ENCODE peak calls at places on chromosome 4, in four cellular contexts. H, E, B and W are unnamed samples.

GRCh38 chr4:128427832-128428366 is 140.3 kb upstream of the PGRMC2 start:
- DNase-seq in H (no peak), E (no peak), B (peak), W (peak)

GRCh38 chr4:2623442-2623841 is 87.0 kb downstream of the FAM193A start:
- DNase-seq in H (no peak), E (no peak), B (no peak), W (no peak)

GRCh38 chr4:82519776-82520175 is 42.0 kb downstream of the TMEM150C start:
- DNase-seq in H (no peak), E (no peak), B (no peak), W (no peak)

GRCh38 chr4:42359686-42360085 is 37.6 kb upstream of the SHISA3 start:
- DNase-seq in H (no peak), E (no peak), B (peak), W (no peak)

GRCh38 chr4:2243682-2244380 is 1.9 kb upstream of the HAUS3 start:
- DNase-seq in H (peak), E (no peak), B (peak), W (no peak)

GRCh38 chr4:152591361-152591760 is 55.5 kb upstream of the FBXW7 start:
- DNase-seq in H (peak), E (no peak), B (peak), W (no peak)

GRCh38 chr4:1113311-1114009 is at the start of gene RNF212:
- DNase-seq in H (peak), E (no peak), B (peak), W (no peak)

GRCh38 chr4:65661469-65661868 is 8.8 kb downstream of the EPHA5 start:
- DNase-seq in H (peak), E (no peak), B (no peak), W (no peak)

GRCh38 chr4:2373532-2373931 is 44.9 kb downstream of the ZFYVE28 start:
- DNase-seq in H (no peak), E (no peak), B (no peak), W (no peak)

GRCh38 chr4:6252051-6252450 is 17.6 kb upstream of the WFS1 start:
- DNase-seq in H (no peak), E (no peak), B (no peak), W (no peak)

GRCh38 chr4:170202721-170203120 is 113.0 kb upstream of the AADAT start:
- DNase-seq in H (no peak), E (no peak), B (no peak), W (no peak)

GRCh38 chr4:103099691-103100392 is at the start of gene BDH2:
- DNase-seq in H (no peak), E (no peak), B (peak), W (peak)

GRCh38 chr4:177511611-177512010 is 69.4 kb upstream of the AGA start:
- DNase-seq in H (no peak), E (no peak), B (no peak), W (peak)

GRCh38 chr4:164648151-164648848 is 105.6 kb upstream of the SMIM31 start:
- DNase-seq in H (no peak), E (no peak), B (no peak), W (no peak)

GRCh38 chr4:80173387-80173786 is 23.9 kb upstream of the PRDM8 start:
- DNase-seq in H (no peak), E (no peak), B (peak), W (no peak)

GRCh38 chr4:122588453-122589238 is 32.2 kb downstream of the IL21 start:
- DNase-seq in H (no peak), E (no peak), B (peak), W (no peak)

GRCh38 chr4:1636490-1637211 is 47.5 kb downstream of the FAM53A start:
- DNase-seq in H (no peak), E (no peak), B (no peak), W (no peak)

GRCh38 chr4:83503974-83504373 is 19.1 kb upstream of the ABRAXAS1 start:
- DNase-seq in H (no peak), E (no peak), B (no peak), W (no peak)

GRCh38 chr4:123593655-123594054 is 197.1 kb downstream of the SPRY1 start:
- DNase-seq in H (no peak), E (no peak), B (no peak), W (no peak)

GRCh38 chr4:127732623-127733199 is 2.5 kb downstream of the SLC25A31 start:
- DNase-seq in H (no peak), E (no peak), B (peak), W (peak)

GRCh38 chr4:41287852-41288251 is 31.1 kb downstream of the UCHL1 start:
- DNase-seq in H (no peak), E (no peak), B (no peak), W (no peak)
- TF ChIP-seq CTCF in H (no peak), E (no peak), B (no peak), W (no peak)

GRCh38 chr4:13968723-13969122 is 341.2 kb upstream of the BOD1L1 start:
- DNase-seq in H (no peak), E (no peak), B (peak), W (no peak)
- TF ChIP-seq CTCF in H (no peak), E (no peak), B (no peak), W (no peak)

DNA sequence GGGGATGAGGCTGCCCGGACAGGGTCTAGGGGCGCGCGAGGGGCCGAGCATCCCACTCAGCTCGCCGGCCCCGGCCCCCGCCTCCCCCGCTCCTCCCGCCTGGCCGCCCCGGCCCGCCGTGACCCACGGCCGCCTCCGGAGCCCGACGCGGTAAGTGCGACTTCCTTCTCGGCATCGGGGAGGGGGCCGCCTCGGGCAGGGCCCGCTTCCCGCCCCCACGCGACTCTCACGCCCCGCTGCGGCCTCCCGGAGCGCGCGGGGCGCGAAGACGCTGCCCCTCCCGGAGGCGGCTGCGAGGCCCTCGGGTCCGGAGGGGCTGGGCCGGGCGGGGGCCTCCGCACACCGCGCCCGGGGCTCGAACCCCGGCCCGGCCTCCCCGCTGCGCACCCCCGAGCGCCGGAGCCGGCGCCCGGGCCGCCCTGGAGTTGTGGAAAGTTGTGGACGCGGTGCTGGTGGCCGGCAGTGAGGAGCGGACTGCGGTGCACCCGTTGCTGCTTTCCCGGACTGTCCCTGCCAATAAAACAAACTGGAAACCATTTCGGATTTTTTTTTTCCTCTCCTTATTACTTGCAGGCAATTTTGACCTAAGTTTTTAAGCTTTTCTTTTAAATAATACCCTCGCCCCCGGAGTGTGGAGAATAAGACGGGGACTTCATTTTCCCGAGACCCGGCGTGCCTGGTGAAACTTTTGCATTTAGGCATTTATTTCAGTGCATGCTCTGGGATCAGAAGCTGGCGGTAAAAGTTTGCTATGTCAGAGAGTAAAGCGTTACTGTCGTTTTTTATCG is 12.9 kb upstream of the TMEM156 start:
- DNase-seq in H (peak), E (no peak), B (peak), W (no peak)
- TF ChIP-seq CTCF in H (no peak), E (no peak), B (no peak), W (no peak)

DNA sequence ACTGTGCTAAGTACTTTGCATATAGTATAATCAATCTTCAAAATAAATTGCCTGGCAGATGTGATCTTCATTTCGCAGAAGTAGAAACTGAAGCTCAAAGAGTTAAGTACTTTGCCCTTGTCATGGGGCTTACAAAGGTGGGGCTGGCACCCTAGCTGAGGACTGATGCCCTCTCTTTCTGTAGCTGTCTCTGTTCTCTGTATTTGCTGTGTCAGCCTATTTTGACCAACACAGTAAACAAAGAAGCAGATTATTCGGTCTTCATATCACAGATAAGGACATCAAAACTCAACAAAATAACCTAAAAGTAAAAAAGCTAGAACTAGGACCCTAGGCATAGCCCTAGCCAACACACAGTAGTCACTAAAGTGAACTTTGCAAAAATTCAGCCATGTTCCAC is 570.5 kb upstream of the TENM3 start:
- DNase-seq in H (no peak), E (no peak), B (no peak), W (no peak)
- TF ChIP-seq CTCF in H (no peak), E (no peak), B (no peak), W (no peak)

GRCh38 chr4:185638093-185638492 is 102.8 kb upstream of the PDLIM3 start:
- DNase-seq in H (no peak), E (no peak), B (no peak), W (no peak)

GRCh38 chr4:185642907-185643306 is 107.6 kb upstream of the PDLIM3 start:
- DNase-seq in H (no peak), E (no peak), B (no peak), W (no peak)

GRCh38 chr4:185638548-185639301 is 103.4 kb upstream of the PDLIM3 start:
- DNase-seq in H (peak), E (no peak), B (peak), W (no peak)

GRCh38 chr4:185644408-185644807 is 109.1 kb upstream of the PDLIM3 start:
- DNase-seq in H (no peak), E (no peak), B (no peak), W (no peak)

DNA sequence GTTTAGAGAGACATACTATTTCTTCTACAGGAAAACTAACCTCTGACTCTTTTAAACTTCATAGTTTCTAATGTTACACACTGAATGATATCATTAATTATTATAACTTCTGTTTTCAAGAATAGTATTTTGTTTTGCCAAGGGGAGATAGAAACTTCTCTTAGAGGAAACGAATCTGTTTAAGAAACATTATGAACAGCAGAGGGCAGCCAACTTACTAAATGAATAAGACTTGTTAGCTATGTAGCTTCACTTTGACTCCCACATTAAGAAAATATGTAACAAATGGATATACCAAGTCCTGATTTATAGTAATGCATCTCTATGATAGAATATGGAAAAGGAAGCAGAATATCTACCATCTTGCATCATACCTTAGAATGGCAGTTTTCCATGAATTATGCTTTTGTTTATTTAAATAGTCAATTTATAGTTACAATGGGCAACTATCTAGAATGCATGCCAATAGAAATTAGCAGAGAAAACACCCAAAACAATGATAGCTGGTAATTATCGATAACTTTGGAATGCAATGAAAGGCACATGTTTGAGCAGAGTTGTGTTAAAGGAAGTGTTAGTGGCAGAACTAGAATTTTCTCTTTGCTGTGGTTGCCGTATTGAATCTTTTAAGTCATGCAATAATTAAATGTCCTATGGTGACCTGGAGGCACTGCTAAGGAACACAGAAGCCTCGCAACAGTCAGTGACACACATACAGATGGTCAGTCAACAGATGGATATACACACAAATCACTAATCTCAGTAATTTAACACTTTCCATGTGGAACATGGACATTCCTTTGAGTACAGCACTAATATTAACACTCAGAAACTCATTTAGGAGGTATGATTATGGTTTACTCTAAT is 105.7 kb upstream of the PDLIM3 start:
- DNase-seq in H (no peak), E (no peak), B (peak), W (no peak)
- TF ChIP-seq CTCF in H (no peak), E (no peak), B (peak), W (no peak)

GRCh38 chr4:94519019-94519418 is 67.3 kb downstream of the PDLIM5 start:
- DNase-seq in H (no peak), E (no peak), B (no peak), W (no peak)
- TF ChIP-seq CTCF in H (no peak), E (no peak), B (no peak), W (no peak)

DNA sequence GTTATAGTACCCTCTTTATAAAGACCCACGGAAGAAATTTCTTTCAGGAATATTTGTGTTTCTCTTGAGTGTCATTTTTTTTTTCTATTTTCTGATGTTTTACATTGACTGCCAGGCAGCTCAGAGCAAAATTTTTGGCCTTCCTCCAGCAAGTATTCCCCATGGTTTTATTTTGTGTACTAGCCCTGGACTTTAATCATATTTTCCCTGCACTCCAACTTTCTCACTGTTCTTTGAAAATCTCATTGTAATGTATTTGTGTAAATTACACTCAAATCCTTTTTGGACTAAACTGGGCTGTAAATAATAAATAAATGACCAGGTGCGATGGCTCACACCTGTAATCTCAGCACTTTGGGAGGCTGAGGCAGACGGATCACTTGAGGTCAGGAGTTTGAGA is 45.6 kb upstream of the USP46 start:
- DNase-seq in H (no peak), E (no peak), B (no peak), W (no peak)
- TF ChIP-seq CTCF in H (no peak), E (no peak), B (no peak), W (no peak)

GRCh38 chr4:75244325-75244724 is 269.9 kb downstream of the RCHY1 start:
- DNase-seq in H (no peak), E (no peak), B (no peak), W (no peak)
- TF ChIP-seq CTCF in H (no peak), E (no peak), B (no peak), W (no peak)

GRCh38 chr4:46886711-46887110 is 22.3 kb downstream of the COX7B2 start:
- DNase-seq in H (no peak), E (no peak), B (no peak), W (no peak)
- TF ChIP-seq CTCF in H (no peak), E (no peak), B (no peak), W (peak)

GRCh38 chr4:77881460-77882295 is 19.0 kb downstream of the MRPL1 start:
- DNase-seq in H (no peak), E (no peak), B (peak), W (no peak)
- TF ChIP-seq CTCF in H (no peak), E (no peak), B (no peak), W (no peak)